ENCODE peak calls at places on chromosomes 12 and 14, in five cellular contexts. One of them, this sample, is unnamed.

GRCh38 chr12:68568878-68569569 is 41.7 kb upstream of the RAP1B start:
- DNase-seq in omental fat pad: no peak
- DNase-seq in HuH-7.5: no peak
- DNase-seq in testis: no peak
- DNase-seq in astrocyte of the spinal cord: no peak
- DNase-seq in this sample: no peak

GRCh38 chr12:693937-694533 is 30.8 kb upstream of the NINJ2 start:
- DNase-seq in HuH-7.5: no peak
- DNase-seq in omental fat pad: no peak
- DNase-seq in astrocyte of the spinal cord: no peak
- DNase-seq in testis: no peak
- DNase-seq in this sample: no peak

GRCh38 chr12:58920102-58920955 is at the start of gene LRIG3:
- DNase-seq in testis: peak; percentile 90
- DNase-seq in HuH-7.5: peak; percentile 80
- DNase-seq in astrocyte of the spinal cord: peak; percentile 96
- DNase-seq in omental fat pad: peak; percentile 62
- DNase-seq in this sample: peak; percentile 97

GRCh38 chr12:42409471-42409870 is 83.5 kb downstream of the PPHLN1 start:
- DNase-seq in omental fat pad: no peak
- DNase-seq in HuH-7.5: no peak
- DNase-seq in testis: no peak
- DNase-seq in astrocyte of the spinal cord: no peak
- DNase-seq in this sample: no peak

GRCh38 chr14:44029933-44030332 is 477.1 kb downstream of the FSCB start:
- DNase-seq in testis: no peak
- DNase-seq in omental fat pad: no peak
- DNase-seq in HuH-7.5: no peak
- DNase-seq in astrocyte of the spinal cord: no peak
- DNase-seq in this sample: no peak

GRCh38 chr12:120835304-120835612 is 68.9 kb downstream of the SPPL3 start:
- DNase-seq in testis: no peak
- DNase-seq in astrocyte of the spinal cord: no peak
- DNase-seq in omental fat pad: no peak
- DNase-seq in HuH-7.5: no peak
- DNase-seq in this sample: no peak

GRCh38 chr12:69655616-69656336 is 43.3 kb downstream of the BEST3 start:
- DNase-seq in omental fat pad: no peak
- DNase-seq in testis: no peak
- DNase-seq in astrocyte of the spinal cord: peak; percentile 84
- DNase-seq in HuH-7.5: no peak
- DNase-seq in this sample: no peak

GRCh38 chr12:2256915-2257314 is 204.1 kb downstream of the CACNA1C start:
- DNase-seq in HuH-7.5: no peak
- DNase-seq in omental fat pad: no peak
- DNase-seq in astrocyte of the spinal cord: peak; percentile 50
- DNase-seq in testis: no peak
- DNase-seq in this sample: no peak

GRCh38 chr14:99806841-99807240 is 13.6 kb downstream of the EML1 start:
- DNase-seq in omental fat pad: no peak
- DNase-seq in HuH-7.5: no peak
- DNase-seq in astrocyte of the spinal cord: no peak
- DNase-seq in testis: no peak
- DNase-seq in this sample: no peak

GRCh38 chr14:24834951-24835350 is 201.0 kb upstream of the GZMB start:
- DNase-seq in testis: no peak
- DNase-seq in astrocyte of the spinal cord: no peak
- DNase-seq in omental fat pad: no peak
- DNase-seq in HuH-7.5: no peak
- DNase-seq in this sample: no peak

GRCh38 chr14:76022991-76023390 is 37.4 kb downstream of the IFT43 start:
- DNase-seq in testis: no peak
- DNase-seq in astrocyte of the spinal cord: no peak
- DNase-seq in omental fat pad: no peak
- DNase-seq in HuH-7.5: no peak
- DNase-seq in this sample: no peak

GRCh38 chr14:70771781-70772212 is 37.5 kb downstream of the MAP3K9 start:
- DNase-seq in astrocyte of the spinal cord: peak; percentile 56
- DNase-seq in testis: no peak
- DNase-seq in omental fat pad: no peak
- DNase-seq in HuH-7.5: no peak
- DNase-seq in this sample: no peak

GRCh38 chr14:83473846-83474245 is 1940.2 kb upstream of the SEL1L start:
- DNase-seq in testis: no peak
- DNase-seq in astrocyte of the spinal cord: peak; percentile 30
- DNase-seq in omental fat pad: no peak
- DNase-seq in HuH-7.5: no peak
- DNase-seq in this sample: no peak

GRCh38 chr12:111768159-111768895 is 1.6 kb downstream of the ALDH2 start:
- DNase-seq in omental fat pad: no peak
- DNase-seq in astrocyte of the spinal cord: no peak
- DNase-seq in testis: no peak
- DNase-seq in HuH-7.5: no peak
- DNase-seq in this sample: no peak

GRCh38 chr14:55691659-55692058 is 111.7 kb downstream of the KTN1 start:
- DNase-seq in testis: no peak
- DNase-seq in HuH-7.5: no peak
- DNase-seq in omental fat pad: no peak
- DNase-seq in astrocyte of the spinal cord: no peak
- DNase-seq in this sample: no peak

GRCh38 chr14:90382491-90383125 is 14.2 kb upstream of the CALM1 start:
- DNase-seq in HuH-7.5: no peak
- DNase-seq in testis: peak; percentile 83
- DNase-seq in omental fat pad: no peak
- DNase-seq in astrocyte of the spinal cord: peak; percentile 85
- DNase-seq in this sample: peak; percentile 76

GRCh38 chr12:93080452-93080851 is 151.4 kb upstream of the EEA1 start:
- DNase-seq in HuH-7.5: no peak
- DNase-seq in testis: no peak
- DNase-seq in omental fat pad: no peak
- DNase-seq in astrocyte of the spinal cord: no peak
- DNase-seq in this sample: no peak

GRCh38 chr14:23403139-23403438 is 5.0 kb downstream of the MYH6 start:
- DNase-seq in HuH-7.5: no peak
- DNase-seq in astrocyte of the spinal cord: no peak
- DNase-seq in omental fat pad: no peak
- DNase-seq in testis: no peak
- DNase-seq in this sample: no peak

GRCh38 chr12:64826234-64826633 is 1.8 kb downstream of the TBC1D30 start:
- DNase-seq in omental fat pad: no peak
- DNase-seq in astrocyte of the spinal cord: peak; percentile 61
- DNase-seq in HuH-7.5: peak; percentile 43
- DNase-seq in testis: peak; percentile 81
- DNase-seq in this sample: no peak

GRCh38 chr14:38616959-38617358 is 361.1 kb upstream of the CLEC14A start:
- DNase-seq in omental fat pad: no peak
- DNase-seq in HuH-7.5: no peak
- DNase-seq in testis: no peak
- DNase-seq in astrocyte of the spinal cord: no peak
- DNase-seq in this sample: no peak

GRCh38 chr12:26746315-26746714 is 86.7 kb downstream of the ITPR2 start:
- DNase-seq in astrocyte of the spinal cord: peak; percentile 84
- DNase-seq in testis: no peak
- DNase-seq in omental fat pad: no peak
- DNase-seq in HuH-7.5: no peak
- DNase-seq in this sample: no peak

GRCh38 chr12:120015313-120015712 is 26.3 kb downstream of the BICDL1 start:
- DNase-seq in omental fat pad: no peak
- DNase-seq in astrocyte of the spinal cord: no peak
- DNase-seq in HuH-7.5: no peak
- DNase-seq in testis: no peak
- DNase-seq in this sample: no peak

GRCh38 chr14:98957211-98958047 is 314.6 kb downstream of the BCL11B start:
- DNase-seq in testis: peak; percentile 47
- DNase-seq in HuH-7.5: no peak
- DNase-seq in omental fat pad: peak; percentile 72
- DNase-seq in astrocyte of the spinal cord: peak; percentile 74
- DNase-seq in this sample: peak; percentile 95

GRCh38 chr14:104001003-104001402 is 58.7 kb upstream of the RD3L start:
- DNase-seq in astrocyte of the spinal cord: no peak
- DNase-seq in omental fat pad: no peak
- DNase-seq in HuH-7.5: no peak
- DNase-seq in testis: no peak
- DNase-seq in this sample: no peak

This sample was measured in lower leg skin.